ENCODE peak calls at places on chromosomes 3 and 15, in four cellular contexts. Z is K562, M is HepG2, G is WTC11. I is an unnamed sample.

GRCh38 chr3:41418961-41419691 is 219.8 kb downstream of the CTNNB1 start:
- DNase-seq in Z (no peak), M (peak; percentile 15), G (no peak), I (peak; percentile 16)

GRCh38 chr3:42118762-42119361 is 27.7 kb downstream of the TRAK1 start:
- DNase-seq in Z (peak; percentile 67), M (peak; percentile 74), G (peak; percentile 54), I (peak; percentile 67)

GRCh38 chr3:32460031-32460749 is 42.5 kb downstream of the CMTM6 start:
- DNase-seq in Z (peak; percentile 5), M (no peak), G (peak; percentile 73), I (no peak)

GRCh38 chr3:99783009-99783573 is 34.6 kb upstream of the CMSS1 start:
- DNase-seq in Z (no peak), M (no peak), G (no peak), I (peak; percentile 49)

GRCh38 chr15:63933522-63933921 is 99.8 kb upstream of the HERC1 start:
- DNase-seq in Z (no peak), M (no peak), G (no peak), I (no peak)

GRCh38 chr3:115517457-115518050 is 105.8 kb upstream of the GAP43 start:
- DNase-seq in Z (no peak), M (no peak), G (no peak), I (no peak)

GRCh38 chr3:96863129-96863740 is 48.8 kb downstream of the EPHA6 start:
- DNase-seq in Z (peak; percentile 1), M (peak; percentile 28), G (peak; percentile 41), I (peak; percentile 28)

GRCh38 chr3:147680820-147681488 is 271.8 kb downstream of the ZIC1 start:
- DNase-seq in Z (no peak), M (no peak), G (no peak), I (no peak)

DNA sequence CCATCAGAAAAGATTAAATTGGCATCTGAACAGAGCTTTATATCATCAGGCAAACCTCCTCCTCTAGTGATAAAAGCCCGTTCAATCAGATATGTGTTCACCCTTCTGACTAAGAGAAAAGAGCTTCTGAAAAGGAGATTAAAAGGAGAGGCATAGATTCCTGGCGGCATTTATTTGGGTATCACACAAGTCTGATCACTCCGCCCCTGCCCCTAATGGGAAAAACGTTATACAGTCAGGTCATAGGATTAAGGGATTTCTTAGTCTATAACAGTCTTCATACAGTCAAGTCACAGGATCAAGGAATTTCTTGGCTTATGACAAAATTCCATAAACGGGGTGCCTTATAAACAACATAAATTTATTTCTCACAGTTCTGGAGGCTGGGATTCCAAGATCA is 295.4 kb upstream of the SATB1 start:
- DNase-seq in Z (no peak), M (no peak), G (no peak), I (no peak)
- TF ChIP-seq ELF4 in Z (no peak), M (no peak), G (no peak), I (no peak)

GRCh38 chr3:38117748-38118420 is 19.0 kb downstream of the ACAA1 start:
- DNase-seq in Z (peak; percentile 84), M (peak; percentile 65), G (peak; percentile 74), I (peak; percentile 77)

GRCh38 chr3:38117163-38117716 is 19.7 kb downstream of the ACAA1 start:
- DNase-seq in Z (no peak), M (no peak), G (no peak), I (no peak)

GRCh38 chr3:38119248-38119544 is 17.7 kb downstream of the ACAA1 start:
- DNase-seq in Z (no peak), M (no peak), G (no peak), I (no peak)

GRCh38 chr3:38119802-38120689 is 16.9 kb downstream of the ACAA1 start:
- DNase-seq in Z (no peak), M (no peak), G (peak; percentile 1), I (no peak)

DNA sequence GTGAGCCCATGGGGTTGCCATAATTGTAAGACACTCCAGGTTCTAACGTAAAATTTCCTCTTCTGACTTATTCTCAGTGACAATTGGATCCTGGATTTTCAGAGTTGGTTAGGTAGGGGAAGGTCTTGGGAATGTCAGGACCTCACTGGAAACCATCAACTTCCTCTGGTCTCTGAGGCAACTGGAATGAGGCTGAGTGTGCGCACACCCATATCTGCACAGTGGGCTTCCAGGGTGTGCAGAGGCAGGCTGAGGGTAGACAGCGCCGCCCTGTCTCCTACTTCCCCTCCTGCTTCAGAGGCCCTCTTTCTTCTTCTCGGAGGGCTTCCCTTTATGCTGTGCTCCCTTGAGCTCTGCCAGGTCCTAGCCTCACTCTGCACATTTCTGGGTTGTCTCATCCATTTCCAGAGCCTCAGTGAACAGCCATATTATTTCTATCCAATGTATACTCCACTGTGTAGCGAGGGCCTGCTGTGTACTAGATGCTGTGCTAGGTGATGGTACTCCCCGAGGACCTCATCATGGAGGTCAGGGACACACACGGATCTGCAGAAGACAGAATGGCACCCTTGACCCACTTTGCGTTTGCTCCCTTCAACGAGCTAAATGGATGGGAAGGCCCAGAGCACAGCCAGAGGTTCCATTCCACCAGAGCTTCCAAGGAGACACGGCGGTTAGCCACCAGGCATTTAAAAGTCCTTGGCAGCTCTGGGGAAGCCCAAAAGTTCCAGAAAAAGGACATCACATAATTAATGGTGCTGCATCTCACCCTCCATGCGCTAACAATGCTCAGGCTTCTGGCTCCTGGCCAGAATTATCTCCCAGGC is 18.3 kb downstream of the ACAA1 start:
- DNase-seq in Z (no peak), M (no peak), G (no peak), I (no peak)
- TF ChIP-seq ELF4 in Z (no peak), M (no peak), G (no peak), I (no peak)

GRCh38 chr3:30908466-30909037 is 14.1 kb upstream of the GADL1 start:
- DNase-seq in Z (no peak), M (no peak), G (no peak), I (no peak)

GRCh38 chr3:30904986-30905385 is 10.5 kb upstream of the GADL1 start:
- DNase-seq in Z (no peak), M (no peak), G (no peak), I (no peak)
- TF ChIP-seq ELF4 in Z (no peak), M (no peak), G (no peak), I (no peak)

GRCh38 chr15:50231761-50232160 is 33.8 kb downstream of the HDC start:
- DNase-seq in Z (no peak), M (no peak), G (no peak), I (no peak)

GRCh38 chr15:50227076-50227475 is 38.5 kb downstream of the HDC start:
- DNase-seq in Z (no peak), M (no peak), G (no peak), I (no peak)

GRCh38 chr15:50225897-50226296 is 39.6 kb downstream of the HDC start:
- DNase-seq in Z (no peak), M (no peak), G (no peak), I (no peak)

GRCh38 chr15:50229336-50229735 is 36.2 kb downstream of the HDC start:
- DNase-seq in Z (no peak), M (no peak), G (no peak), I (no peak)

DNA sequence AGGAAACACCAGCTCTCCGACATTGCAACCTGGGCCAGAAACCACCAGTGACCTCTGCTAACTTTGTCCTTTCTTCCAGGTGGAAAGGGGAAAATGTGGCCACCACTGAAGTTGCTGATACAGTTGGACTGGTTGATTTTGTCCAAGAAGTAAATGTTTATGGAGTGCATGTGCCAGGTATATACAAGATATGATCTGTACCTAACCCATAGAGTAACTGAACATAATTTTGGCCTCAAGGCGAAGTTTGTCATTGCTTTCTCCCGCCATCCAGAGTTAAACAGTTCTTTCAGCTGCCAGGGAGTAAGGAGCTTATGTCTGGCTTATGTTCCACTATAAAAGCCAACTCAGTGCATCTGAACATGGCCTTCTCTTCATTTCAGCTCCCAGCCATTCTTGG is 36.7 kb downstream of the HDC start:
- DNase-seq in Z (no peak), M (no peak), G (no peak), I (no peak)
- TF ChIP-seq ELF4 in Z (no peak), M (no peak), G (no peak), I (no peak)

GRCh38 chr3:135106445-135106844 is 311.4 kb downstream of the EPHB1 start:
- DNase-seq in Z (peak; percentile 24), M (peak; percentile 30), G (peak; percentile 64), I (peak; percentile 53)
- TF ChIP-seq ELF4 in Z (no peak), M (no peak), G (no peak), I (no peak)

GRCh38 chr3:11276901-11277300 is 4.7 kb downstream of the ATG7 start:
- DNase-seq in Z (no peak), M (no peak), G (no peak), I (no peak)
- TF ChIP-seq ELF4 in Z (no peak), M (no peak), G (no peak), I (no peak)

GRCh38 chr15:101156509-101157159 is 95.2 kb downstream of the CHSY1 start:
- DNase-seq in Z (no peak), M (no peak), G (no peak), I (no peak)
- TF ChIP-seq ELF4 in Z (no peak), M (no peak), G (no peak), I (no peak)

I was measured in HEK293T.